ENCODE peak calls at places on chromosomes 3 and 15, in six cellular contexts. One of them, this sample, is unnamed.

GRCh38 chr15:81575436-81576123 is 201.6 kb upstream of the TMC3 start:
- DNase-seq in prostate gland: no peak
- DNase-seq in upper lobe of left lung: no peak
- DNase-seq in suprapubic skin: no peak
- DNase-seq in endothelial cell of umbilical vein: peak; percentile 93
- DNase-seq in spleen: no peak
- DNase-seq in this sample: no peak

GRCh38 chr3:2810723-2811122 is 299.5 kb downstream of the IL5RA start:
- DNase-seq in prostate gland: no peak
- DNase-seq in upper lobe of left lung: no peak
- DNase-seq in suprapubic skin: no peak
- DNase-seq in endothelial cell of umbilical vein: no peak
- DNase-seq in spleen: no peak
- DNase-seq in this sample: no peak

GRCh38 chr15:89338036-89338435 is 3.4 kb upstream of the POLG start:
- DNase-seq in prostate gland: no peak
- DNase-seq in upper lobe of left lung: no peak
- DNase-seq in suprapubic skin: peak; percentile 15
- DNase-seq in endothelial cell of umbilical vein: no peak
- DNase-seq in spleen: no peak
- DNase-seq in this sample: no peak

GRCh38 chr3:123421353-123422174 is 27.3 kb downstream of the ADCY5 start:
- DNase-seq in prostate gland: no peak
- DNase-seq in upper lobe of left lung: no peak
- DNase-seq in suprapubic skin: no peak
- DNase-seq in endothelial cell of umbilical vein: no peak
- DNase-seq in spleen: no peak
- DNase-seq in this sample: no peak

GRCh38 chr3:13114811-13115615 is 41.8 kb upstream of the IQSEC1 start:
- DNase-seq in prostate gland: no peak
- DNase-seq in upper lobe of left lung: no peak
- DNase-seq in suprapubic skin: peak; percentile 35
- DNase-seq in endothelial cell of umbilical vein: no peak
- DNase-seq in spleen: peak; percentile 72
- DNase-seq in this sample: no peak

GRCh38 chr3:10602769-10603768 is 97.7 kb upstream of the ATP2B2 start:
- DNase-seq in prostate gland: no peak
- DNase-seq in upper lobe of left lung: no peak
- DNase-seq in suprapubic skin: no peak
- DNase-seq in endothelial cell of umbilical vein: no peak
- DNase-seq in spleen: peak; percentile 59
- DNase-seq in this sample: no peak

GRCh38 chr3:109899930-109900329 is 562.6 kb upstream of the DPPA4 start:
- DNase-seq in prostate gland: no peak
- DNase-seq in upper lobe of left lung: no peak
- DNase-seq in suprapubic skin: no peak
- DNase-seq in endothelial cell of umbilical vein: no peak
- DNase-seq in spleen: no peak
- DNase-seq in this sample: no peak

GRCh38 chr3:98726084-98726483 is 37.1 kb upstream of the ST3GAL6 start:
- DNase-seq in prostate gland: no peak
- DNase-seq in upper lobe of left lung: no peak
- DNase-seq in suprapubic skin: no peak
- DNase-seq in endothelial cell of umbilical vein: peak; percentile 47
- DNase-seq in spleen: no peak
- DNase-seq in this sample: no peak

GRCh38 chr15:80536231-80536630 is 132.0 kb downstream of the ARNT2 start:
- DNase-seq in prostate gland: peak; percentile 29
- DNase-seq in upper lobe of left lung: no peak
- DNase-seq in suprapubic skin: no peak
- DNase-seq in endothelial cell of umbilical vein: no peak
- DNase-seq in spleen: no peak
- DNase-seq in this sample: no peak

GRCh38 chr3:111482611-111483010 is 59.4 kb upstream of the CD96 start:
- DNase-seq in prostate gland: no peak
- DNase-seq in upper lobe of left lung: no peak
- DNase-seq in suprapubic skin: no peak
- DNase-seq in endothelial cell of umbilical vein: no peak
- DNase-seq in spleen: no peak
- DNase-seq in this sample: no peak

GRCh38 chr3:79297242-79297641 is 470.6 kb downstream of the ROBO1 start:
- DNase-seq in prostate gland: no peak
- DNase-seq in upper lobe of left lung: no peak
- DNase-seq in suprapubic skin: no peak
- DNase-seq in endothelial cell of umbilical vein: peak; percentile 31
- DNase-seq in spleen: no peak
- DNase-seq in this sample: no peak

GRCh38 chr3:18751514-18751913 is 326.4 kb upstream of the SATB1 start:
- DNase-seq in prostate gland: no peak
- DNase-seq in upper lobe of left lung: no peak
- DNase-seq in suprapubic skin: no peak
- DNase-seq in endothelial cell of umbilical vein: no peak
- DNase-seq in spleen: no peak
- DNase-seq in this sample: no peak

GRCh38 chr3:25962255-25962654 is 172.4 kb downstream of the OXSM start:
- DNase-seq in prostate gland: peak; percentile 13
- DNase-seq in upper lobe of left lung: no peak
- DNase-seq in suprapubic skin: no peak
- DNase-seq in endothelial cell of umbilical vein: no peak
- DNase-seq in spleen: no peak
- DNase-seq in this sample: no peak

GRCh38 chr3:158896729-158897128 is 94.9 kb downstream of the MFSD1 start:
- DNase-seq in prostate gland: no peak
- DNase-seq in upper lobe of left lung: no peak
- DNase-seq in suprapubic skin: no peak
- DNase-seq in endothelial cell of umbilical vein: no peak
- DNase-seq in spleen: no peak
- DNase-seq in this sample: no peak

GRCh38 chr15:100880139-100880896 is 687 bp downstream of the ALDH1A3 start:
- DNase-seq in prostate gland: no peak
- DNase-seq in upper lobe of left lung: peak; percentile 83
- DNase-seq in suprapubic skin: peak; percentile 50
- DNase-seq in endothelial cell of umbilical vein: no peak
- DNase-seq in spleen: no peak
- DNase-seq in this sample: no peak

GRCh38 chr3:32681811-32682210 is 3.2 kb upstream of the CNOT10 start:
- DNase-seq in prostate gland: no peak
- DNase-seq in upper lobe of left lung: no peak
- DNase-seq in suprapubic skin: no peak
- DNase-seq in endothelial cell of umbilical vein: no peak
- DNase-seq in spleen: no peak
- DNase-seq in this sample: no peak

GRCh38 chr3:4356225-4356540 is 53.0 kb downstream of the SETMAR start:
- DNase-seq in prostate gland: no peak
- DNase-seq in upper lobe of left lung: no peak
- DNase-seq in suprapubic skin: no peak
- DNase-seq in endothelial cell of umbilical vein: no peak
- DNase-seq in spleen: no peak
- DNase-seq in this sample: no peak

GRCh38 chr3:4355401-4356224 is 52.4 kb downstream of the SETMAR start:
- DNase-seq in prostate gland: no peak
- DNase-seq in upper lobe of left lung: no peak
- DNase-seq in suprapubic skin: no peak
- DNase-seq in endothelial cell of umbilical vein: peak; percentile 79
- DNase-seq in spleen: no peak
- DNase-seq in this sample: peak; percentile 48

GRCh38 chr3:4350789-4351163 is 47.6 kb downstream of the SETMAR start:
- DNase-seq in prostate gland: peak; percentile 53
- DNase-seq in upper lobe of left lung: no peak
- DNase-seq in suprapubic skin: no peak
- DNase-seq in endothelial cell of umbilical vein: no peak
- DNase-seq in spleen: no peak
- DNase-seq in this sample: no peak

GRCh38 chr3:4351872-4352271 is 48.7 kb downstream of the SETMAR start:
- DNase-seq in prostate gland: no peak
- DNase-seq in upper lobe of left lung: no peak
- DNase-seq in suprapubic skin: no peak
- DNase-seq in endothelial cell of umbilical vein: no peak
- DNase-seq in spleen: no peak
- DNase-seq in this sample: no peak

GRCh38 chr3:4351164-4351855 is 48.1 kb downstream of the SETMAR start:
- DNase-seq in prostate gland: no peak
- DNase-seq in upper lobe of left lung: no peak
- DNase-seq in suprapubic skin: no peak
- DNase-seq in endothelial cell of umbilical vein: peak; percentile 79
- DNase-seq in spleen: no peak
- DNase-seq in this sample: no peak
- H3K27ac ChIP-seq in prostate gland: peak overlapping the region; percentile 43
- H3K27ac ChIP-seq in upper lobe of left lung: peak overlapping the region; percentile 37
- H3K27ac ChIP-seq in suprapubic skin: peak overlapping the region; percentile 71
- H3K27ac ChIP-seq in endothelial cell of umbilical vein: peak overlapping the region; percentile 86
- H3K27ac ChIP-seq in spleen: peak overlapping the region; percentile 76
- H3K27ac ChIP-seq in this sample: peak overlapping the region; percentile 77

GRCh38 chr3:42057561-42058211 is 33.5 kb upstream of the TRAK1 start:
- DNase-seq in prostate gland: no peak
- DNase-seq in upper lobe of left lung: no peak
- DNase-seq in suprapubic skin: no peak
- DNase-seq in endothelial cell of umbilical vein: no peak
- DNase-seq in spleen: no peak
- DNase-seq in this sample: no peak
- TF ChIP-seq POLR2A in prostate gland: no peak
- TF ChIP-seq POLR2A in upper lobe of left lung: no peak
- TF ChIP-seq POLR2A in suprapubic skin: no peak
- TF ChIP-seq POLR2A in endothelial cell of umbilical vein: no peak
- TF ChIP-seq POLR2A in spleen: no peak
- TF ChIP-seq POLR2A in this sample: no peak

DNA sequence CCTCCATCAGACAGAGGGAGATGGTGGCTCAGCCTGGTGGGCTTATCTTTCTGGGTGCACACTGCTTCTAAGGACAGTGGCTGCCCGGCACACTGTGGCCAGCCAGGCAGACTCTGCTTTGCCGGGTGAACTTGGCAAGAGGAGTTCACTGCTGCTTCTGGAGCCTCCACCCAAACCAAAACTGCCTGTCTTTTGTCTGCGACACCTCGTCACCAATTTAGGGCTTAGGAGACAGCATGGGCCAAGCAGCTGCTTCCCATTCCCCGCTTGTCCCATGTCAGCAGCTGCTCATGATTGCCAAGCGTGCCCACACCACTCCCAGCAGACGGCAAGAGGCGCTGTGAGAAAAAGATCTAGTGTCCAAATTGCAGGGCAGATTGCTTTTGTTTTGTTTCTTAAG is 57.3 kb downstream of the LSM3 start:
- DNase-seq in prostate gland: no peak
- DNase-seq in upper lobe of left lung: no peak
- DNase-seq in suprapubic skin: peak; percentile 85
- DNase-seq in endothelial cell of umbilical vein: no peak
- DNase-seq in spleen: no peak
- DNase-seq in this sample: no peak
- TF ChIP-seq POLR2AphosphoS5 in prostate gland: no peak
- TF ChIP-seq POLR2AphosphoS5 in upper lobe of left lung: peak; percentile 71
- TF ChIP-seq POLR2AphosphoS5 in suprapubic skin: peak; percentile 90
- TF ChIP-seq POLR2AphosphoS5 in endothelial cell of umbilical vein: no peak
- TF ChIP-seq POLR2AphosphoS5 in spleen: no peak
- TF ChIP-seq POLR2AphosphoS5 in this sample: no peak

DNA sequence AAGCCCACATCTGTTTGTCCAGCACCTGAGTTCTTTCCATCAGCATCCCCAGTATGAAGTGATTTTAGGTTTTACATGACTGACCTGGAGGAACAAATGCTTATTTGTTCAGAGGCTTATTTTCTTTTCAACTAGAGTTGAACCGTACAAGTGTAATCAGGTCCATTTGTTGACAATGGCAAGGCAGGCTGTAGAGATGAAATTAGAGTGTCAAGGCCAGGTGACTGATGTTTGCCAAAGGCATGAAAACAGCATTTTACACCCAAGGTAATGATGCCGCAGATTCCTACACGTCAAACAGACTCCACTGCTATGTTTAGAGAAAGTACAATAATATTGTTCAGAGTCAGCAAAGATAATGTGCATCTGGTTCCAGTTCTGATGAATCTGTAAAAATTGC is 96.5 kb downstream of the KCNAB1 start:
- DNase-seq in prostate gland: no peak
- DNase-seq in upper lobe of left lung: no peak
- DNase-seq in suprapubic skin: no peak
- DNase-seq in endothelial cell of umbilical vein: no peak
- DNase-seq in spleen: no peak
- DNase-seq in this sample: no peak
- H3K27ac ChIP-seq in prostate gland: no peak overlapping the region
- H3K27ac ChIP-seq in upper lobe of left lung: no peak overlapping the region
- H3K27ac ChIP-seq in suprapubic skin: no peak overlapping the region
- H3K27ac ChIP-seq in endothelial cell of umbilical vein: no peak overlapping the region
- H3K27ac ChIP-seq in spleen: no peak overlapping the region
- H3K27ac ChIP-seq in this sample: no peak overlapping the region

DNA sequence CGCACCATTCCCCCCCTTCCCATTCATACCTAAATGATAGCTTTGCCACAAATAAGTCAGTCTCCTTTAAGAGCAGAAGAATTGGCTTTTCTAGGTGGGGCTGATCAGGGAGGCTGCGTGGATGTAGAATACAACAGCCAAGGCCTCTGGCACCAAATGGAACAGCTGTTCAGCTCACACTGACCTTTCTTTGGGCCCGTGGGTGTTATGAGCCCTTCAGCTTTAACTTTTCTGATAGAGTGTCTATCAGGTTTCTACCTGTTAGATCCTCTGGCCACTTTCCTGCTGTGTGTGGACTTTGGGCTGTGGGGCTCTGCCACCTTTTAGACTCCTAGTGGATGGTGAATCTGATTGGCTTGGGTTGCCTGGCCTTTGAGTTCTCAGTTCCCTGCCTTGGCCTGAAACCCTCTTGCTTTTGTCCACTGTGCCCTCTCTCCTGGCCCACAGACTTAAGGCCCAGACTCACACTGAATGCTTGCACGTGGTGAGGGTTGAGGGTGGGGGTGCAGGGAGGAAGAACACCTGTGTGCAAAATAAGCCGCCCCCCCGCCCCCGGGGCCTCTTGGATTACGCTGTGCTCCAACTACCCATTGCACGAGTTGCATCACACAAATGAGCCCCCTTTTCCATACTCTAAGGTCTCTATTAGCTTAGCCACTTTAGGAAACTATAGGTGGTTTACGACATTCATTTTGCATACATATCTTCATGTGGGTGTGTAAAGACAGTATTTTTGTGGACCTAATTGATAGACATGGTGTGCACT is 1.3 kb upstream of the RFX7 start:
- DNase-seq in prostate gland: peak; percentile 4
- DNase-seq in upper lobe of left lung: peak; percentile 59
- DNase-seq in suprapubic skin: peak; percentile 64
- DNase-seq in endothelial cell of umbilical vein: no peak
- DNase-seq in spleen: peak; percentile 85
- DNase-seq in this sample: peak; percentile 50
- TF ChIP-seq POLR2A in prostate gland: no peak
- TF ChIP-seq POLR2A in upper lobe of left lung: no peak
- TF ChIP-seq POLR2A in suprapubic skin: no peak
- TF ChIP-seq POLR2A in endothelial cell of umbilical vein: no peak
- TF ChIP-seq POLR2A in spleen: no peak
- TF ChIP-seq POLR2A in this sample: no peak

DNA sequence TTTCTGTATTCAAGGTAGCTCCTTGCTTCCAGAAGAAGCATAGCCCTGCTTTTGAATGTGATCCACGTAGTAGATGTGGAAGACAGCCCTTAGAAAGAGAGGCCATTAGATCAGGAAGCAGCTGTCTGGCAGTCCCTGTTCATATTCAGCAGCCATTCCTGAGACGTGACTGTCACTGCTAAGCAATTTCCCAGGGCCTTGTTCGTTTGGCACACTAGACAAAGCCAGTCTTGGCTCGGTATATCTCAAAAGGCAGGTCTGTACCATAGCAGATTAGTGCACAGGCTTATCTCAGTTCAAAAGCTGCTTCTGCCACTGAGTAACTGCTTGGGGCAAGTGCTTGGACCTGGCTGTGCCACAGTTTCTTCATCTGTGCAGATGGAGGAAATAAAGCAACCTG is 287.8 kb upstream of the MCTP2 start:
- DNase-seq in prostate gland: no peak
- DNase-seq in upper lobe of left lung: no peak
- DNase-seq in suprapubic skin: no peak
- DNase-seq in endothelial cell of umbilical vein: no peak
- DNase-seq in spleen: no peak
- DNase-seq in this sample: no peak
- TF ChIP-seq POLR2AphosphoS5 in prostate gland: no peak
- TF ChIP-seq POLR2AphosphoS5 in upper lobe of left lung: no peak
- TF ChIP-seq POLR2AphosphoS5 in suprapubic skin: no peak
- TF ChIP-seq POLR2AphosphoS5 in endothelial cell of umbilical vein: no peak
- TF ChIP-seq POLR2AphosphoS5 in spleen: no peak
- TF ChIP-seq POLR2AphosphoS5 in this sample: no peak